ENCODE peak calls at places on chromosomes 11 and 22, in four cellular contexts. S, A, C and N are unnamed samples.

GRCh38 chr11:46386674-46387073 is 4.9 kb downstream of the CHRM4 start:
- DNase-seq in C (peak), S (no peak), A (no peak), N (no peak)

GRCh38 chr11:9506489-9507343 is 45.9 kb downstream of the ZNF143 start:
- DNase-seq in A (peak), S (peak), C (peak), N (peak)

GRCh38 chr11:129894281-129895125 is 875 bp downstream of the NFRKB start:
- DNase-seq in C (no peak), A (no peak), S (no peak), N (no peak)

GRCh38 chr11:7060828-7061227 is 28.0 kb upstream of the RBMXL2 start:
- DNase-seq in A (no peak), C (peak), S (no peak), N (no peak)

GRCh38 chr11:7019500-7020182 is 505 bp downstream of the ZNF214 start:
- DNase-seq in S (peak), C (peak), A (no peak), N (no peak)

GRCh38 chr22:22396741-22397291 is 111.7 kb downstream of the ZNF280B start:
- DNase-seq in A (no peak), S (no peak), C (no peak), N (no peak)

GRCh38 chr11:23263466-23263865 is 403.2 kb upstream of the CCDC179 start:
- DNase-seq in S (peak), C (no peak), A (no peak), N (no peak)

GRCh38 chr11:19597876-19598275 is 114.8 kb upstream of the NAV2 start:
- DNase-seq in A (no peak), S (no peak), C (peak), N (no peak)

GRCh38 chr11:6022954-6023353 is 7.6 kb downstream of the OR56A1 start:
- DNase-seq in C (peak), S (peak), A (no peak), N (no peak)

GRCh38 chr11:111302298-111302697 is 4.0 kb downstream of the POU2AF3 start:
- DNase-seq in C (no peak), S (peak), A (no peak), N (no peak)

GRCh38 chr11:96012086-96012824 is 88.3 kb upstream of the MTMR2 start:
- DNase-seq in A (no peak), C (peak), S (peak), N (peak)

GRCh38 chr11:63769719-63770443 is 1.3 kb upstream of the ZFTA start:
- DNase-seq in S (peak), A (no peak), C (no peak), N (no peak)

GRCh38 chr11:64566042-64566914 is 24.7 kb upstream of the SLC22A12 start:
- DNase-seq in S (peak), C (peak), A (no peak), N (no peak)

GRCh38 chr11:129849447-129850130 is 33.9 kb downstream of the TMEM45B start:
- DNase-seq in A (no peak), C (no peak), S (no peak), N (no peak)

GRCh38 chr11:8631395-8632110 is 37.5 kb upstream of the STK33 start:
- DNase-seq in C (peak), A (no peak), S (no peak), N (no peak)

GRCh38 chr11:27472398-27473016 is at the start of gene LGR4:
- DNase-seq in S (peak), A (peak), C (peak), N (peak)

GRCh38 chr11:118135051-118135795 is 17.4 kb downstream of the SCN4B start:
- DNase-seq in S (no peak), C (no peak), A (no peak), N (no peak)

GRCh38 chr11:72764503-72764902 is 12.3 kb upstream of the ARAP1 start:
- DNase-seq in C (no peak), S (peak), A (no peak), N (no peak)

GRCh38 chr22:17828502-17829080 is 54.3 kb upstream of the BID start:
- DNase-seq in C (no peak), A (no peak), S (no peak), N (no peak)